ENCODE peak calls at places on chromosomes 5 and 9, in four cellular contexts. C is uterus, H is fibroblast of lung, G is PC-9. K is an unnamed sample. For H3K9me3, the result is how much of the 10 kb centered on the place peaks cover.

GRCh38 chr9:87069690-87070089 is 122.4 kb upstream of the GAS1 start:
- DNase-seq in H (peak), G (no peak), C (no peak), K (no peak)

GRCh38 chr9:95874989-95875304 is 544 bp upstream of the ERCC6L2 start:
- DNase-seq in H (no peak), G (no peak), C (peak), K (peak)

GRCh38 chr5:64180661-64181343 is 15.2 kb downstream of the RNF180 start:
- DNase-seq in G (no peak), C (no peak), H (no peak), K (no peak)

GRCh38 chr5:146565764-146566163 is 49.8 kb upstream of the GPR151 start:
- DNase-seq in H (peak), C (no peak), G (peak), K (peak)

GRCh38 chr5:150516011-150516410 is 8.1 kb downstream of the NDST1 start:
- DNase-seq in G (no peak), C (no peak), H (peak), K (no peak)

GRCh38 chr5:115309751-115310370 is 13.4 kb upstream of the CCDC112 start:
- DNase-seq in G (no peak), H (peak), C (no peak), K (peak)

GRCh38 chr5:102891175-102891574 is 136.1 kb downstream of the PAM start:
- DNase-seq in H (no peak), G (no peak), C (no peak), K (no peak)

GRCh38 chr9:76510041-76510440 is 51.1 kb downstream of the GCNT1 start:
- DNase-seq in C (no peak), G (no peak), H (peak), K (no peak)

GRCh38 chr9:96331236-96331947 is 29.4 kb upstream of the HSD17B3 start:
- DNase-seq in H (no peak), G (peak), C (no peak), K (no peak)

GRCh38 chr5:109756543-109757186 is 66.9 kb downstream of the MAN2A1 start:
- DNase-seq in H (no peak), G (no peak), C (no peak), K (no peak)

GRCh38 chr5:148912714-148913398 is 86.4 kb downstream of the ADRB2 start:
- DNase-seq in G (peak), C (no peak), H (peak), K (no peak)

GRCh38 chr5:34841816-34842215 is 2.9 kb downstream of the TTC23L start:
- DNase-seq in G (no peak), H (no peak), C (no peak), K (no peak)

GRCh38 chr9:126676685-126677143 is 63.0 kb downstream of the LMX1B start:
- DNase-seq in H (no peak), C (no peak), G (no peak), K (no peak)

GRCh38 chr5:149543361-149544198 is 7.7 kb downstream of the CSNK1A1 start:
- DNase-seq in G (no peak), C (no peak), H (no peak), K (no peak)

GRCh38 chr5:163978897-163979296 is 473.5 kb downstream of the MAT2B start:
- DNase-seq in H (no peak), G (no peak), C (no peak), K (no peak)

GRCh38 chr9:21317956-21318923 is 13.1 kb upstream of the IFNA5 start:
- DNase-seq in C (peak), G (peak), H (peak), K (peak)

GRCh38 chr5:137282216-137282615 is 216.9 kb downstream of the SPOCK1 start:
- DNase-seq in H (no peak), C (no peak), G (peak), K (no peak)

GRCh38 chr9:87648606-87649005 is 77.3 kb upstream of the CTSL start:
- DNase-seq in G (no peak), H (no peak), C (no peak), K (no peak)

GRCh38 chr9:128860937-128861336 is 20.8 kb downstream of the KYAT1 start:
- DNase-seq in H (no peak), G (no peak), C (no peak), K (no peak)

GRCh38 chr9:72753261-72753893 is 199.5 kb downstream of the ALDH1A1 start:
- DNase-seq in G (peak), H (peak), C (no peak), K (no peak)

GRCh38 chr5:43563321-43563720 is 6.4 kb upstream of the PAIP1 start:
- DNase-seq in G (no peak), H (peak), C (no peak), K (no peak)

GRCh38 chr5:90279091-90279490 is 130.5 kb downstream of the CETN3 start:
- DNase-seq in G (no peak), H (no peak), C (no peak), K (no peak)

GRCh38 chr5:157818368-157818767 is 40.6 kb downstream of the CLINT1 start:
- DNase-seq in H (no peak), C (no peak), G (no peak), K (no peak)
- H3K9me3 ChIP-seq in H (under half), C (under half), G (under half), K (under half)

GRCh38 chr9:108323615-108324014 is 532.2 kb downstream of the ACTL7B start:
- DNase-seq in C (no peak), G (no peak), H (no peak), K (no peak)

GRCh38 chr9:108322326-108323098 is 533.3 kb downstream of the ACTL7B start:
- DNase-seq in H (no peak), C (no peak), G (no peak), K (no peak)

DNA sequence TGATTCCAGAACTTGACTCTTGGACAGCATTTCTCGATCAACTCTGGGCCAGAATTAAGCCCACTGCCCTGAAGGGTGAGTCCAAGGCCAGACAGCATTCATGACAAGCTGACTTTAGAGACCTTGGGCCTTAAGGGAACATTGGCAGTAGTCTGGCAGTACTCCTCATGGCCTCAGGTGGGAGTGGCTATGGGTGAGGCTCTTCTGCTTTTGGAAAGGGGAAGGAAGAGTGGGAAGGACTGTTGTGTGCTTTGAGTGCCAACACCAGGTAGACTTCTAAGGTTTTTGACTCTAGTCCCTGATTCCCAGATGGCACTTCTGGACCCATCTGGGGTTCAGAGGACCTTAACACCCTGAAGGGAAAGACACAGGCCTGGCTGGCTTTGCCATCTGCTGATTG is 530.4 kb downstream of the ACTL7B start:
- DNase-seq in G (no peak), H (no peak), C (no peak), K (no peak)
- H3K9me3 ChIP-seq in G (under half), H (under half), C (under half), K (under half)

GRCh38 chr9:63817622-63818518 is 1467.1 kb downstream of the FOXD4L5 start:
- DNase-seq in G (peak), H (peak), C (peak), K (peak)

GRCh38 chr9:63816742-63817621 is 1468.0 kb downstream of the FOXD4L5 start:
- DNase-seq in C (peak), G (peak), H (peak), K (peak)
- H3K9me3 ChIP-seq in C (under half), G (under half), H (under half), K (under half)

GRCh38 chr9:19812194-19812593 is 23.4 kb upstream of the SLC24A2 start:
- DNase-seq in C (no peak), G (no peak), H (no peak), K (no peak)
- H3K9me3 ChIP-seq in C (under half), G (under half), H (under half), K (under half)

DNA sequence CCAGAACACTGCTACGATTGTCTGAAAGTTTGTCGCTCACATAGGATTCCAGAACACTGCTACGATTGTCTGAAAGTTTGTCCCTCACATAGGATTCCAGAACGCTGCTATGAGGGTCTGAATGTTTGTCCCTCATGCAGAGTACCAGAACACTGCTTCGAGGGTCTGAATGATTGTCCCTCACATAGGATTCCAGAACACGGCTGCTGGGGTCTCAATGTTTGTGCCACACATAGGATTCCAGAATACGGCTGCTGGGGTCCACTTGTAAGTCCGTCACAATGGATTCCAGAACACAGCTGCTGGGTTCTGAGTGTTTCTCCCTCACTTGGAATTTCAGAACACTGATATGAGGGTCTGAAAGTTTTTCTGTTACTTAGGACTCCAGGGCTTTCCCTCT is 203.3 kb downstream of the FOXD4L6 start:
- DNase-seq in H (no peak), C (no peak), G (no peak), K (no peak)
- H3K9me3 ChIP-seq in H (under half), C (half or more), G (under half), K (half or more)

DNA sequence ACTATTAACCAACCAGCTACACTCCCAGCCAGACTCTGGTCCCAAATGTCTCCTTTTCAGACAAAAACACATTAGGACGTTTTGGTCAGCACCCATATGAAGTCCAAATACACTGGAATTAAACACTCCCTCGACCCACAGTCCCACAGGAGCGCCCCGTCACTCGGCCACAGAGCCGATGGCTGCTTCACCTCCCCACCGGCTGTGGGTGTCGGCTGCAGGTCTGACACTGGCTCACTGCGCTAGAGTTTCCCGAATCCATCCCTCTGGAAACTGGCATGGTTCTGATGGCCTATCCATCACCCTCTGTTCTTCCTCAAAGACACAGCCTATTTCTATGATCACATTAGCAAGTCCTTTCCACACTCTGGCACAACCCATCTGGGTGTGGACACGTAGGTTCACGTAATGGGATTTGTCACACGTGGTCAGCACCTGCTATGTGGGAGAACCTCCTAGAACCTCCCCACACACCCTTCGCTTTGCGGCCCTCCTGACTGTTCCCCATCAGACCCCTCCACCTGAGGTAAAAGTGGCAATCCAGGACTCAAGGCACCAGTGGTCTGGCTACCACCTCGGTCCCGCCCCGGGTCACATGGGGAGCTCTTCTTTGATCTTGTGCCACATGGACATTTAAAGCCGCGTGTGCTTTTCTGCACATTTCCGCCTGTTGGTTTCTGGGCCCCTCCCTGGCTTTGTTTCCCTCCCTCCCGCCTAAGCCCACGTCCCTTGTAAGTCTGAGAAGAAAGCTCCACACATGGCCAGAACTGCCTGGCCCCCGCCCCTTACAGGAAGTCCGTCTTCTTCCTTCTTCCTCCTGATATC is 131.1 kb upstream of the PHYKPL start:
- DNase-seq in C (peak), G (no peak), H (no peak), K (no peak)
- H3K9me3 ChIP-seq in C (under half), G (under half), H (under half), K (under half)